ENCODE peak calls at places on chromosomes 3 and 15, in six cellular contexts. D is tibial artery, L is epithelial cell of esophagus, Z is 8988T, J is kidney glomerular epithelial cell, U is fibroblast of pulmonary artery. T is an unnamed sample.

GRCh38 chr3:49175530-49175929 is 4.1 kb downstream of the KLHDC8B start:
- DNase-seq in Z (no peak), U (no peak), L (no peak), D (no peak), J (no peak), T (no peak)

GRCh38 chr3:27312044-27312668 is 57.0 kb downstream of the NEK10 start:
- DNase-seq in L (peak; percentile 79), J (peak; percentile 92), Z (peak; percentile 14), D (no peak), U (peak; percentile 81), T (peak; percentile 13)

GRCh38 chr3:169948559-169949371 is 17.8 kb upstream of the SEC62 start:
- DNase-seq in Z (no peak), J (no peak), D (no peak), U (no peak), L (peak; percentile 16), T (no peak)

GRCh38 chr3:148816427-148816826 is 11.2 kb upstream of the CPB1 start:
- DNase-seq in U (no peak), D (no peak), Z (no peak), J (no peak), L (no peak), T (no peak)

GRCh38 chr3:6326760-6327159 is 534.2 kb upstream of the GRM7 start:
- DNase-seq in L (no peak), D (no peak), Z (no peak), J (no peak), U (no peak), T (no peak)

GRCh38 chr15:64224508-64224907 is 61.7 kb upstream of the PPIB start:
- DNase-seq in J (peak; percentile 14), L (no peak), Z (no peak), U (peak; percentile 82), D (no peak), T (peak; percentile 65)

GRCh38 chr15:29518442-29518841 is 248.8 kb upstream of the NSMCE3 start:
- DNase-seq in L (no peak), U (peak; percentile 14), J (peak; percentile 53), D (no peak), Z (no peak), T (no peak)

GRCh38 chr15:98896802-98897732 is 110.5 kb downstream of the PGPEP1L start:
- DNase-seq in J (peak; percentile 99), D (no peak), L (peak; percentile 99), Z (peak; percentile 21), U (peak; percentile 99), T (no peak)

GRCh38 chr15:62750471-62750870 is 292.1 kb upstream of the TPM1 start:
- DNase-seq in L (no peak), D (no peak), Z (no peak), J (no peak), U (no peak), T (no peak)

GRCh38 chr15:38823272-38823671 is 258.7 kb upstream of the RASGRP1 start:
- DNase-seq in L (no peak), J (no peak), Z (no peak), U (peak; percentile 46), D (no peak), T (no peak)

GRCh38 chr3:157204431-157204830 is 44.5 kb upstream of the CCNL1 start:
- DNase-seq in D (no peak), L (peak; percentile 44), J (peak; percentile 31), Z (no peak), U (peak; percentile 81), T (peak; percentile 45)

GRCh38 chr3:66823010-66823399 is 175.1 kb upstream of the KBTBD8 start:
- DNase-seq in Z (no peak), L (no peak), U (peak; percentile 27), D (no peak), J (no peak), T (no peak)

GRCh38 chr3:40262331-40262730 is 47.2 kb upstream of the EIF1B start:
- DNase-seq in Z (no peak), L (no peak), D (no peak), U (no peak), J (no peak), T (no peak)

GRCh38 chr3:128454310-128454618 is 12.4 kb downstream of the DNAJB8 start:
- DNase-seq in Z (no peak), D (no peak), L (no peak), J (no peak), U (no peak), T (no peak)

GRCh38 chr15:42576040-42576594 is 711 bp downstream of the STARD9 start:
- DNase-seq in L (no peak), U (no peak), J (no peak), D (no peak), Z (no peak), T (no peak)

GRCh38 chr3:62057339-62058047 is 315.9 kb downstream of the FEZF2 start:
- DNase-seq in D (peak; percentile 32), Z (no peak), L (no peak), J (peak; percentile 42), U (no peak), T (no peak)

GRCh38 chr15:56208185-56208584 is 35.5 kb downstream of the RFX7 start:
- DNase-seq in U (no peak), Z (no peak), L (no peak), D (no peak), J (no peak), T (no peak)

GRCh38 chr3:78633626-78634025 is 1134.2 kb downstream of the ROBO1 start:
- DNase-seq in U (no peak), Z (no peak), J (peak; percentile 57), D (no peak), L (peak; percentile 62), T (no peak)